ENCODE peak calls at places on chromosomes 5 and 9, in five cellular contexts. D is GM23248, K is neural progenitor cell, Q is HCT116, V is MM.1S. M is an unnamed sample.

GRCh38 chr5:1401681-1402096 is 43.6 kb downstream of the SLC6A3 start:
- DNase-seq in D (no peak), K (peak; percentile 16), Q (no peak), V (no peak), M (no peak)

GRCh38 chr9:129617167-129617566 is 3.7 kb downstream of the C9orf50 start:
- DNase-seq in D (peak; percentile 88), K (peak; percentile 55), Q (no peak), V (peak; percentile 48), M (peak; percentile 54)

GRCh38 chr5:78320461-78320860 is 26.0 kb upstream of the AP3B1 start:
- DNase-seq in D (peak; percentile 64), K (peak; percentile 42), Q (peak; percentile 19), V (peak; percentile 25), M (peak; percentile 42)

GRCh38 chr9:29211003-29211584 is 1637.8 kb upstream of the C9orf72 start:
- DNase-seq in D (no peak), K (no peak), Q (no peak), V (no peak), M (no peak)

GRCh38 chr5:173853370-173854131 is 34.6 kb upstream of the CPEB4 start:
- DNase-seq in D (peak; percentile 14), K (no peak), Q (no peak), V (no peak), M (no peak)

GRCh38 chr5:1545798-1546355 is 22.1 kb upstream of the LPCAT1 start:
- DNase-seq in D (peak; percentile 42), K (no peak), Q (no peak), V (no peak), M (peak; percentile 87)

GRCh38 chr5:158456756-158457155 is 597.8 kb upstream of the CLINT1 start:
- DNase-seq in D (peak; percentile 97), K (no peak), Q (no peak), V (no peak), M (peak; percentile 71)

GRCh38 chr5:115461506-115462290 is 82.9 kb downstream of the FEM1C start:
- DNase-seq in D (peak; percentile 93), K (no peak), Q (peak; percentile 89), V (no peak), M (peak; percentile 87)

GRCh38 chr9:24257726-24258125 is 288.0 kb downstream of the IZUMO3 start:
- DNase-seq in D (no peak), K (no peak), Q (no peak), V (no peak), M (peak; percentile 46)

GRCh38 chr5:125483609-125484008 is 737.2 kb upstream of the ZNF608 start:
- DNase-seq in D (no peak), K (no peak), Q (no peak), V (no peak), M (no peak)

GRCh38 chr9:123725389-123725788 is 204.5 kb downstream of the DENND1A start:
- DNase-seq in D (peak; percentile 47), K (peak; percentile 76), Q (no peak), V (no peak), M (no peak)

GRCh38 chr9:87233916-87234455 is 263.7 kb upstream of the DAPK1 start:
- DNase-seq in D (no peak), K (no peak), Q (no peak), V (no peak), M (no peak)

GRCh38 chr5:139474815-139475791 is 4.3 kb downstream of the SMIM33 start:
- DNase-seq in D (peak; percentile 56), K (no peak), Q (no peak), V (no peak), M (no peak)

GRCh38 chr9:73023025-73023541 is 70.2 kb upstream of the ALDH1A1 start:
- DNase-seq in D (peak; percentile 82), K (peak; percentile 70), Q (peak; percentile 62), V (peak; percentile 52), M (peak; percentile 56)

GRCh38 chr5:90606539-90606938 is 47.9 kb downstream of the ADGRV1 start:
- DNase-seq in D (no peak), K (peak; percentile 16), Q (peak; percentile 26), V (no peak), M (peak; percentile 53)

GRCh38 chr5:13250450-13251291 is 693.8 kb downstream of the DNAH5 start:
- DNase-seq in D (peak; percentile 59), K (peak; percentile 50), Q (no peak), V (peak; percentile 46), M (peak; percentile 52)

GRCh38 chr9:98916660-98917059 is 27.0 kb upstream of the COL15A1 start:
- DNase-seq in D (no peak), K (peak; percentile 68), Q (no peak), V (no peak), M (no peak)

GRCh38 chr9:123360161-123361085 is 4.4 kb downstream of the CRB2 start:
- DNase-seq in D (no peak), K (peak; percentile 98), Q (no peak), V (peak; percentile 33), M (no peak)

GRCh38 chr5:38854907-38855306 is 9.1 kb downstream of the OSMR start:
- DNase-seq in D (no peak), K (no peak), Q (no peak), V (no peak), M (no peak)

DNA sequence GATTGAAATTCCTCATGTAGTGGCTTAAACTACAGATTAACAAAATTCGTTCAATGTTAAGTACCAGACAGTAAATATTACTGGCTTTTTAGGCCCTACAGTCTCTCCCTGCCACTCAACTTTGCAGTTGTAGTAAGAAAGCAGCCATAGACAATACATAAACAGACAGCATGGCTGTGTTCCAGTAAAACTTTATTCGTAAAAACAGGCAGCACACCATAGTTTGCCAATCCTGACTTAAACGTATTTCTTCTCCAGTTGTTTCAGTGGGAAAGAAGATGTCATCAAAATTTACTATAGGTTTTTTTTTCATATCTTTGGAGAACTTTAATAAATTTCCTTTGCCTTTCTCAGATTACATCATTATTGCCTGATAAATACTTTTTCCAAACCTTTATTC is 64.3 kb downstream of the SLF1 start:
- DNase-seq in D (no peak), K (no peak), Q (no peak), V (no peak), M (no peak)
- TF ChIP-seq EZH2phosphoT487 in D (no peak), K (no peak), Q (no peak), V (no peak), M (no peak)

GRCh38 chr9:85024374-85024773 is 354.8 kb downstream of the NTRK2 start:
- DNase-seq in D (peak; percentile 13), K (no peak), Q (no peak), V (no peak), M (no peak)
- TF ChIP-seq EZH2phosphoT487 in D (no peak), K (no peak), Q (no peak), V (no peak), M (no peak)

GRCh38 chr9:113631093-113631765 is 167.7 kb downstream of the RGS3 start:
- DNase-seq in D (peak; percentile 28), K (no peak), Q (no peak), V (no peak), M (no peak)
- TF ChIP-seq EZH2phosphoT487 in D (no peak), K (no peak), Q (no peak), V (no peak), M (no peak)

DNA sequence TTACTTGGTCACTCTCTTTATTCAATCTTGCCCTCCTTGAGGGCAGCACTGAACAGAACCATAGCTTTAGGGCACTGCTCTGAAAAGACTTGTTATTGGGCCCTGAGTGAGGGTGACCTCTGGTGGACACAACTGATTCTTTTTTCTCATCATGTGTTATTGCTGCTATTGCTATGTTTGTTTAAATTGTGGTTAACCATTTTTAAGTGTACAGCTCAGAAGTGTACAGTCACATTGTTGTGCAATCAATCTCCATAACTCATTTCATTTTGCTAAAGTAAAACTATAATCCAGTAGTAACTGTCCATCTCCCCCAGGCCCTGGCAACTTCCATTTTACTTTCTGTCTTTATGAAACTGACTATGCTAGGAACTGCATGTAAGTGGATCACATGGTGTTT is 351.1 kb upstream of the RIOK2 start:
- DNase-seq in D (peak; percentile 87), K (peak; percentile 53), Q (peak; percentile 51), V (peak; percentile 43), M (peak; percentile 88)
- TF ChIP-seq EZH2phosphoT487 in D (peak; percentile 68), K (no peak), Q (no peak), V (no peak), M (no peak)

M was measured in PC-3.